ENCODE peak calls at places on chromosome 18, in four cellular contexts. T is upper lobe of right lung, A is esophagus squamous epithelium, B is IMR-90. C is an unnamed sample. For H3K27me3 and H3K9me3, the result is how much of the 10 kb centered on the place peaks cover.

GRCh38 chr18:11767935-11768334 is 78.9 kb downstream of the GNAL start:
- DNase-seq in T (no peak), A (no peak), B (no peak), C (no peak)

GRCh38 chr18:57621252-57621607 is 406 bp downstream of the NARS1 start:
- DNase-seq in T (no peak), A (no peak), B (no peak), C (no peak)

GRCh38 chr18:61334951-61335736 is 1.9 kb downstream of the CDH20 start:
- DNase-seq in T (no peak), A (no peak), B (no peak), C (no peak)

GRCh38 chr18:9842446-9842845 is 43.3 kb upstream of the TXNDC2 start:
- DNase-seq in T (no peak), A (no peak), B (no peak), C (no peak)

GRCh38 chr18:9133225-9133624 is 3.4 kb upstream of the ANKRD12 start:
- DNase-seq in T (no peak), A (no peak), B (no peak), C (no peak)

GRCh38 chr18:63317556-63317946 is 2.0 kb downstream of the BCL2 start:
- DNase-seq in T (no peak), A (no peak), B (no peak), C (no peak)

GRCh38 chr18:25349131-25349925 is 2.6 kb downstream of the ZNF521 start:
- DNase-seq in T (peak), A (no peak), B (peak), C (no peak)

GRCh38 chr18:57780318-57781127 is 22.6 kb downstream of the ATP8B1 start:
- DNase-seq in T (no peak), A (no peak), B (peak), C (no peak)

GRCh38 chr18:35511833-35512232 is 14.1 kb upstream of the INO80C start:
- DNase-seq in T (no peak), A (no peak), B (no peak), C (no peak)

GRCh38 chr18:69617888-69618287 is 217.2 kb downstream of the DOK6 start:
- DNase-seq in T (no peak), A (no peak), B (peak), C (no peak)

GRCh38 chr18:72458256-72458655 is 85.9 kb downstream of the CBLN2 start:
- DNase-seq in T (no peak), A (no peak), B (no peak), C (no peak)

GRCh38 chr18:9613550-9614400 is 584 bp downstream of the PPP4R1 start:
- DNase-seq in T (peak), A (no peak), B (peak), C (peak)

GRCh38 chr18:42545825-42546224 is 569.7 kb downstream of the RIT2 start:
- DNase-seq in T (no peak), A (no peak), B (peak), C (no peak)

GRCh38 chr18:27750014-27750413 is 426.9 kb downstream of the CDH2 start:
- DNase-seq in T (no peak), A (no peak), B (peak), C (no peak)

GRCh38 chr18:11741505-11742145 is 52.6 kb downstream of the GNAL start:
- DNase-seq in T (no peak), A (no peak), B (no peak), C (peak)

GRCh38 chr18:6941988-6942387 is 175.6 kb downstream of the LAMA1 start:
- DNase-seq in T (no peak), A (no peak), B (no peak), C (no peak)

GRCh38 chr18:49024808-49025361 is 74.1 kb upstream of the SMAD7 start:
- DNase-seq in T (peak), A (no peak), B (no peak), C (no peak)

GRCh38 chr18:8116346-8117007 is 492.8 kb upstream of the RAB12 start:
- DNase-seq in T (no peak), A (no peak), B (peak), C (no peak)

GRCh38 chr18:62634991-62635630 is 80.2 kb upstream of the PHLPP1 start:
- DNase-seq in T (no peak), A (no peak), B (no peak), C (no peak)

DNA sequence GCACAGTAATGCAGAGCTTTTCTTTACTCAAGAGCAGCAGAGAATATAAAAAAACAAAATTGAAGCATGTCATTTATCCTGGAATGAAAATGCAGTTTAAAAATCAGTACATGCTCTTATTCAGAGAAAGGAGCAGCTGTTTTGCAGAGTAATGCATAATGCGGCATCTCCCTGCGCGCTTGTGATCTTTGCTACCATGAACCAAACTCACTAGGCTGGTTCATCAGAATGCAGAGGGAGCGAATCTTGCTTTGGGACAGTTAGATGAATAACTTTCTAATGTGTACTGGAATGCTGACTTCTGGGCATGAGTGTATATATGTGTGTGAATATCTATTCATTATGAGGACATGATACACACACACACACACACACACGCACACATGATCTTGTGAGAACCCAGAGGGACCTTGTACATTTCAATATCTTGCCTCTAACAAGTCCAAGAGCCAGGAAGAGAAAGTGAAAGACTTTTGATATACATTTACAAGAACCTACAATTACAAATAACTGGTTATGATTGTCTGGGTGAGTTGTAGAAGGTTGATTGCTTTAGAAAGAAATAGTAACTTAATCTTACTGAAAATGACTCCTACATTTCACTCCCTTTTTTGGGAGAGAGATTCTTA is 54.1 kb upstream of the THOC1 start:
- DNase-seq in T (no peak), A (no peak), B (peak), C (no peak)
- H3K27me3 ChIP-seq in T (under half), A (under half), B (under half), C (under half)

GRCh38 chr18:4691836-4692235 is 236.7 kb upstream of the DLGAP1 start:
- DNase-seq in T (no peak), A (no peak), B (no peak), C (no peak)
- H3K9me3 ChIP-seq in T (under half), A (under half), B (under half), C (under half)

DNA sequence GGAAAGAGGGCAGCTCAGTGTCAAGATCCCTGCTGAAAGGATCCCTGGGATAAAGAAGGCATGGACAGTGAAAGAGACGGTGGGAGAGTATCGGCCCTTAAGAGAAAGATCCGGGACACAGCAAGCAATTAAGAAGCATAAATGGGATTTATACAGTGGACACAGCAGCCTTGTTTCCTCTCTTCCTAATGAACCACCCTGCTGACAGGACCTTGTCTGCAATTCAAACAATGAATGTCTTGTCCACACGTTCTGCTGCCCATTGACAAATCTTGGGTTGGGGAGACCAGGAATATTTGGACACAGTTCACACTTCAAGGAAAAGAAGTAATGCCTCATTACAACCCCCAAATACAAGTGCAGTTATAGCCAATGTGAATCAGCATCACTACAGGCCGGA is 16.5 kb downstream of the CPLX4 start:
- DNase-seq in T (no peak), A (no peak), B (no peak), C (no peak)
- H3K27me3 ChIP-seq in T (under half), A (under half), B (half or more), C (under half)

GRCh38 chr18:79736846-79737245 is 57.2 kb downstream of the CTDP1 start:
- DNase-seq in T (peak), A (no peak), B (no peak), C (no peak)

GRCh38 chr18:79738041-79738461 is 58.4 kb downstream of the CTDP1 start:
- DNase-seq in T (peak), A (no peak), B (no peak), C (no peak)

GRCh38 chr18:79735071-79735980 is 55.7 kb downstream of the CTDP1 start:
- DNase-seq in T (no peak), A (no peak), B (no peak), C (no peak)

GRCh38 chr18:79737426-79737825 is 57.8 kb downstream of the CTDP1 start:
- DNase-seq in T (peak), A (no peak), B (no peak), C (no peak)

GRCh38 chr18:79736230-79736629 is 56.6 kb downstream of the CTDP1 start:
- DNase-seq in T (peak), A (no peak), B (no peak), C (no peak)
- H3K9me3 ChIP-seq in T (under half), A (under half), B (under half), C (under half)

GRCh38 chr18:22163432-22163831 is 6.0 kb upstream of the GATA6 start:
- DNase-seq in T (no peak), A (no peak), B (no peak), C (no peak)
- H3K27me3 ChIP-seq in T (under half), A (half or more), B (half or more), C (under half)

GRCh38 chr18:14916851-14917250 is 168.9 kb downstream of the ANKRD30B start:
- DNase-seq in T (no peak), A (no peak), B (no peak), C (no peak)

GRCh38 chr18:14914126-14914525 is 166.2 kb downstream of the ANKRD30B start:
- DNase-seq in T (no peak), A (no peak), B (no peak), C (no peak)

GRCh38 chr18:14914771-14915170 is 166.8 kb downstream of the ANKRD30B start:
- DNase-seq in T (no peak), A (no peak), B (no peak), C (no peak)

GRCh38 chr18:14917311-14917710 is 169.3 kb downstream of the ANKRD30B start:
- DNase-seq in T (no peak), A (no peak), B (no peak), C (no peak)

GRCh38 chr18:14916181-14916580 is 168.2 kb downstream of the ANKRD30B start:
- DNase-seq in T (no peak), A (no peak), B (no peak), C (no peak)
- H3K9me3 ChIP-seq in T (under half), A (under half), B (under half), C (under half)